ENCODE peak calls at places on chromosomes 2 and 18, in four cellular contexts. One of them, this sample, is unnamed.

GRCh38 chr2:59684101-59684770 is 869.2 kb downstream of the BCL11A start:
- DNase-seq in left ventricle myocardium superior: no peak
- DNase-seq in T1000: no peak
- DNase-seq in NCI-H345: no peak
- DNase-seq in this sample: no peak

GRCh38 chr18:24672165-24672950 is 211.9 kb downstream of the HRH4 start:
- DNase-seq in left ventricle myocardium superior: no peak
- DNase-seq in T1000: no peak
- DNase-seq in NCI-H345: peak
- DNase-seq in this sample: no peak

GRCh38 chr2:100106460-100106859 is 35.9 kb downstream of the AFF3 start:
- DNase-seq in left ventricle myocardium superior: peak
- DNase-seq in T1000: no peak
- DNase-seq in NCI-H345: peak
- DNase-seq in this sample: peak

GRCh38 chr2:239544846-239545465 is 144.1 kb upstream of the HDAC4 start:
- DNase-seq in left ventricle myocardium superior: no peak
- DNase-seq in T1000: no peak
- DNase-seq in NCI-H345: no peak
- DNase-seq in this sample: no peak

GRCh38 chr2:209661286-209661685 is 110.3 kb upstream of the UNC80 start:
- DNase-seq in left ventricle myocardium superior: no peak
- DNase-seq in T1000: no peak
- DNase-seq in NCI-H345: no peak
- DNase-seq in this sample: no peak

GRCh38 chr2:172402184-172402583 is 25.2 kb upstream of the ITGA6 start:
- DNase-seq in left ventricle myocardium superior: no peak
- DNase-seq in T1000: no peak
- DNase-seq in NCI-H345: no peak
- DNase-seq in this sample: peak

GRCh38 chr2:203014456-203015199 is at the start of gene NBEAL1:
- DNase-seq in left ventricle myocardium superior: peak
- DNase-seq in T1000: peak
- DNase-seq in NCI-H345: peak
- DNase-seq in this sample: peak

GRCh38 chr18:27609221-27609620 is 424.1 kb upstream of the CHST9 start:
- DNase-seq in left ventricle myocardium superior: no peak
- DNase-seq in T1000: no peak
- DNase-seq in NCI-H345: no peak
- DNase-seq in this sample: no peak

GRCh38 chr2:26584656-26585055 is 56.5 kb downstream of the CIB4 start:
- DNase-seq in left ventricle myocardium superior: no peak
- DNase-seq in T1000: no peak
- DNase-seq in NCI-H345: no peak
- DNase-seq in this sample: no peak

GRCh38 chr2:224084266-224084892 is 45.3 kb upstream of the SERPINE2 start:
- DNase-seq in left ventricle myocardium superior: no peak
- DNase-seq in T1000: no peak
- DNase-seq in NCI-H345: no peak
- DNase-seq in this sample: no peak

GRCh38 chr2:46407852-46408455 is 71.4 kb upstream of the TMEM247 start:
- DNase-seq in left ventricle myocardium superior: no peak
- DNase-seq in T1000: no peak
- DNase-seq in NCI-H345: no peak
- DNase-seq in this sample: no peak

GRCh38 chr2:75292826-75293225 is 93.5 kb upstream of the TACR1 start:
- DNase-seq in left ventricle myocardium superior: no peak
- DNase-seq in T1000: no peak
- DNase-seq in NCI-H345: no peak
- DNase-seq in this sample: no peak

GRCh38 chr2:232133078-232133477 is 171.6 kb downstream of the DIS3L2 start:
- DNase-seq in left ventricle myocardium superior: no peak
- DNase-seq in T1000: no peak
- DNase-seq in NCI-H345: no peak
- DNase-seq in this sample: no peak

GRCh38 chr18:35470440-35470839 is 27.3 kb downstream of the INO80C start:
- DNase-seq in left ventricle myocardium superior: no peak
- DNase-seq in T1000: no peak
- DNase-seq in NCI-H345: no peak
- DNase-seq in this sample: no peak

GRCh38 chr2:210963386-210963785 is 407.0 kb downstream of the CPS1 start:
- DNase-seq in left ventricle myocardium superior: no peak
- DNase-seq in T1000: no peak
- DNase-seq in NCI-H345: no peak
- DNase-seq in this sample: no peak

GRCh38 chr2:178804791-178805190 is 2.4 kb downstream of the TTN start:
- DNase-seq in left ventricle myocardium superior: no peak
- DNase-seq in T1000: no peak
- DNase-seq in NCI-H345: no peak
- DNase-seq in this sample: peak

GRCh38 chr2:237955640-237956401 is 11.0 kb upstream of the UBE2F start:
- DNase-seq in left ventricle myocardium superior: no peak
- DNase-seq in T1000: no peak
- DNase-seq in NCI-H345: no peak
- DNase-seq in this sample: peak

GRCh38 chr2:132651115-132652099 is 18.6 kb downstream of the LYPD1 start:
- DNase-seq in left ventricle myocardium superior: no peak
- DNase-seq in T1000: no peak
- DNase-seq in NCI-H345: no peak
- DNase-seq in this sample: peak

GRCh38 chr2:220315098-220315785 is 687.8 kb downstream of the SLC4A3 start:
- DNase-seq in left ventricle myocardium superior: no peak
- DNase-seq in T1000: no peak
- DNase-seq in NCI-H345: no peak
- DNase-seq in this sample: no peak

This sample was measured in islet precursor cell.